ENCODE peak calls at places on chromosome 1, in eight cellular contexts. One of them, this sample, is unnamed.

GRCh38 chr1:43388613-43389012 is 987 bp downstream of the MED8 start:
- DNase-seq in SHP77: no peak
- DNase-seq in NCI-H774: no peak
- DNase-seq in KG1: no peak
- DNase-seq in bronchial epithelial cell: no peak
- DNase-seq in CD8-positive, alpha-beta memory T cell: no peak
- DNase-seq in LHCN-M2: no peak
- DNase-seq in heart right ventricle: no peak
- DNase-seq in this sample: peak

GRCh38 chr1:197199923-197200467 is 53.5 kb upstream of the ASPM start:
- DNase-seq in SHP77: no peak
- DNase-seq in NCI-H774: peak
- DNase-seq in KG1: no peak
- DNase-seq in LHCN-M2: peak
- DNase-seq in CD8-positive, alpha-beta memory T cell: no peak
- DNase-seq in bronchial epithelial cell: no peak
- DNase-seq in heart right ventricle: no peak
- DNase-seq in this sample: no peak

GRCh38 chr1:109931189-109931672 is 20.6 kb downstream of the CSF1 start:
- DNase-seq in SHP77: peak
- DNase-seq in bronchial epithelial cell: no peak
- DNase-seq in LHCN-M2: peak
- DNase-seq in heart right ventricle: peak
- DNase-seq in KG1: no peak
- DNase-seq in NCI-H774: peak
- DNase-seq in CD8-positive, alpha-beta memory T cell: no peak
- DNase-seq in this sample: peak

GRCh38 chr1:119778886-119779560 is 10.3 kb upstream of the HMGCS2 start:
- DNase-seq in CD8-positive, alpha-beta memory T cell: no peak
- DNase-seq in SHP77: no peak
- DNase-seq in heart right ventricle: no peak
- DNase-seq in LHCN-M2: no peak
- DNase-seq in bronchial epithelial cell: no peak
- DNase-seq in NCI-H774: no peak
- DNase-seq in KG1: no peak
- DNase-seq in this sample: no peak

GRCh38 chr1:39104158-39105060 is 78.3 kb downstream of the NDUFS5 start:
- DNase-seq in SHP77: peak
- DNase-seq in LHCN-M2: peak
- DNase-seq in NCI-H774: no peak
- DNase-seq in bronchial epithelial cell: no peak
- DNase-seq in CD8-positive, alpha-beta memory T cell: no peak
- DNase-seq in KG1: no peak
- DNase-seq in heart right ventricle: no peak
- DNase-seq in this sample: peak

GRCh38 chr1:100616121-100616621 is 78.2 kb downstream of the GPR88 start:
- DNase-seq in NCI-H774: no peak
- DNase-seq in heart right ventricle: no peak
- DNase-seq in CD8-positive, alpha-beta memory T cell: no peak
- DNase-seq in SHP77: no peak
- DNase-seq in KG1: no peak
- DNase-seq in bronchial epithelial cell: no peak
- DNase-seq in LHCN-M2: no peak
- DNase-seq in this sample: no peak

GRCh38 chr1:235069171-235069570 is 59.5 kb downstream of the TOMM20 start:
- DNase-seq in KG1: no peak
- DNase-seq in SHP77: no peak
- DNase-seq in LHCN-M2: no peak
- DNase-seq in CD8-positive, alpha-beta memory T cell: no peak
- DNase-seq in heart right ventricle: no peak
- DNase-seq in bronchial epithelial cell: peak
- DNase-seq in NCI-H774: no peak
- DNase-seq in this sample: no peak

GRCh38 chr1:2927393-2927792 is 93.9 kb upstream of the ACTRT2 start:
- DNase-seq in heart right ventricle: no peak
- DNase-seq in CD8-positive, alpha-beta memory T cell: no peak
- DNase-seq in bronchial epithelial cell: no peak
- DNase-seq in SHP77: no peak
- DNase-seq in NCI-H774: no peak
- DNase-seq in KG1: no peak
- DNase-seq in LHCN-M2: no peak
- DNase-seq in this sample: no peak

GRCh38 chr1:72724951-72725863 is 442.9 kb upstream of the NEGR1 start:
- DNase-seq in NCI-H774: no peak
- DNase-seq in heart right ventricle: no peak
- DNase-seq in LHCN-M2: no peak
- DNase-seq in CD8-positive, alpha-beta memory T cell: no peak
- DNase-seq in SHP77: no peak
- DNase-seq in KG1: no peak
- DNase-seq in bronchial epithelial cell: no peak
- DNase-seq in this sample: peak

GRCh38 chr1:11804666-11805453 is 904 bp downstream of the MTHFR start:
- DNase-seq in KG1: no peak
- DNase-seq in heart right ventricle: no peak
- DNase-seq in SHP77: peak
- DNase-seq in bronchial epithelial cell: peak
- DNase-seq in NCI-H774: peak
- DNase-seq in CD8-positive, alpha-beta memory T cell: peak
- DNase-seq in LHCN-M2: peak
- DNase-seq in this sample: no peak

GRCh38 chr1:2863149-2863963 is 61.9 kb upstream of the TTC34 start:
- DNase-seq in KG1: no peak
- DNase-seq in CD8-positive, alpha-beta memory T cell: no peak
- DNase-seq in SHP77: no peak
- DNase-seq in bronchial epithelial cell: no peak
- DNase-seq in LHCN-M2: no peak
- DNase-seq in NCI-H774: no peak
- DNase-seq in heart right ventricle: peak
- DNase-seq in this sample: no peak

GRCh38 chr1:198959032-198959431 is 320.2 kb downstream of the PTPRC start:
- DNase-seq in bronchial epithelial cell: no peak
- DNase-seq in CD8-positive, alpha-beta memory T cell: peak
- DNase-seq in NCI-H774: no peak
- DNase-seq in SHP77: no peak
- DNase-seq in heart right ventricle: no peak
- DNase-seq in LHCN-M2: no peak
- DNase-seq in KG1: no peak
- DNase-seq in this sample: no peak

GRCh38 chr1:244049142-244049968 is 1.7 kb upstream of the ZBTB18 start:
- DNase-seq in heart right ventricle: peak
- DNase-seq in KG1: peak
- DNase-seq in SHP77: peak
- DNase-seq in bronchial epithelial cell: no peak
- DNase-seq in NCI-H774: peak
- DNase-seq in LHCN-M2: no peak
- DNase-seq in CD8-positive, alpha-beta memory T cell: peak
- DNase-seq in this sample: peak

GRCh38 chr1:30719406-30720270 is 3.7 kb downstream of the MATN1 start:
- DNase-seq in CD8-positive, alpha-beta memory T cell: no peak
- DNase-seq in SHP77: peak
- DNase-seq in NCI-H774: no peak
- DNase-seq in bronchial epithelial cell: peak
- DNase-seq in LHCN-M2: peak
- DNase-seq in heart right ventricle: no peak
- DNase-seq in KG1: no peak
- DNase-seq in this sample: peak

GRCh38 chr1:226674892-226675719 is 64.0 kb downstream of the ITPKB start:
- DNase-seq in SHP77: no peak
- DNase-seq in KG1: peak
- DNase-seq in bronchial epithelial cell: no peak
- DNase-seq in heart right ventricle: peak
- DNase-seq in NCI-H774: no peak
- DNase-seq in LHCN-M2: no peak
- DNase-seq in CD8-positive, alpha-beta memory T cell: peak
- DNase-seq in this sample: no peak

GRCh38 chr1:162285149-162285561 is 91.5 kb downstream of the SPATA46 start:
- DNase-seq in LHCN-M2: no peak
- DNase-seq in SHP77: peak
- DNase-seq in heart right ventricle: peak
- DNase-seq in KG1: no peak
- DNase-seq in NCI-H774: peak
- DNase-seq in CD8-positive, alpha-beta memory T cell: no peak
- DNase-seq in bronchial epithelial cell: peak
- DNase-seq in this sample: no peak

GRCh38 chr1:90412563-90412962 is 304.5 kb downstream of the BARHL2 start:
- DNase-seq in bronchial epithelial cell: no peak
- DNase-seq in CD8-positive, alpha-beta memory T cell: no peak
- DNase-seq in LHCN-M2: no peak
- DNase-seq in heart right ventricle: no peak
- DNase-seq in SHP77: no peak
- DNase-seq in NCI-H774: no peak
- DNase-seq in KG1: no peak
- DNase-seq in this sample: no peak

GRCh38 chr1:51000160-51000559 is 30.1 kb downstream of the CDKN2C start:
- DNase-seq in heart right ventricle: no peak
- DNase-seq in NCI-H774: no peak
- DNase-seq in bronchial epithelial cell: no peak
- DNase-seq in KG1: no peak
- DNase-seq in CD8-positive, alpha-beta memory T cell: no peak
- DNase-seq in LHCN-M2: no peak
- DNase-seq in SHP77: no peak
- DNase-seq in this sample: no peak

GRCh38 chr1:227947678-227948492 is at the start of gene WNT9A:
- DNase-seq in NCI-H774: peak
- DNase-seq in KG1: no peak
- DNase-seq in SHP77: peak
- DNase-seq in bronchial epithelial cell: peak
- DNase-seq in heart right ventricle: peak
- DNase-seq in LHCN-M2: peak
- DNase-seq in CD8-positive, alpha-beta memory T cell: no peak
- DNase-seq in this sample: no peak

GRCh38 chr1:1069061-1069710 is 4.9 kb downstream of the RNF223 start:
- DNase-seq in CD8-positive, alpha-beta memory T cell: peak
- DNase-seq in NCI-H774: peak
- DNase-seq in KG1: no peak
- DNase-seq in bronchial epithelial cell: peak
- DNase-seq in SHP77: peak
- DNase-seq in LHCN-M2: no peak
- DNase-seq in heart right ventricle: peak
- DNase-seq in this sample: peak

GRCh38 chr1:56877973-56878372 is 23.4 kb downstream of the C8A start:
- DNase-seq in NCI-H774: no peak
- DNase-seq in KG1: no peak
- DNase-seq in bronchial epithelial cell: no peak
- DNase-seq in heart right ventricle: no peak
- DNase-seq in CD8-positive, alpha-beta memory T cell: no peak
- DNase-seq in LHCN-M2: no peak
- DNase-seq in SHP77: no peak
- DNase-seq in this sample: no peak

GRCh38 chr1:203380395-203381150 is 29.7 kb upstream of the FMOD start:
- DNase-seq in SHP77: no peak
- DNase-seq in heart right ventricle: no peak
- DNase-seq in NCI-H774: no peak
- DNase-seq in LHCN-M2: no peak
- DNase-seq in CD8-positive, alpha-beta memory T cell: no peak
- DNase-seq in KG1: no peak
- DNase-seq in bronchial epithelial cell: no peak
- DNase-seq in this sample: peak

GRCh38 chr1:76881726-76882125 is 14.4 kb downstream of the ST6GALNAC5 start:
- DNase-seq in NCI-H774: no peak
- DNase-seq in LHCN-M2: no peak
- DNase-seq in SHP77: no peak
- DNase-seq in heart right ventricle: no peak
- DNase-seq in CD8-positive, alpha-beta memory T cell: no peak
- DNase-seq in bronchial epithelial cell: no peak
- DNase-seq in KG1: no peak
- DNase-seq in this sample: no peak

GRCh38 chr1:78068681-78069283 is 23.0 kb downstream of the GIPC2 start:
- DNase-seq in SHP77: no peak
- DNase-seq in heart right ventricle: no peak
- DNase-seq in bronchial epithelial cell: no peak
- DNase-seq in CD8-positive, alpha-beta memory T cell: no peak
- DNase-seq in NCI-H774: no peak
- DNase-seq in LHCN-M2: no peak
- DNase-seq in KG1: no peak
- DNase-seq in this sample: no peak

GRCh38 chr1:26529655-26530539 is at the start of gene RPS6KA1:
- DNase-seq in bronchial epithelial cell: peak
- DNase-seq in SHP77: peak
- DNase-seq in NCI-H774: peak
- DNase-seq in CD8-positive, alpha-beta memory T cell: peak
- DNase-seq in heart right ventricle: peak
- DNase-seq in KG1: no peak
- DNase-seq in LHCN-M2: no peak
- DNase-seq in this sample: peak

GRCh38 chr1:2312589-2313301 is 78.6 kb downstream of the MORN1 start:
- DNase-seq in SHP77: peak
- DNase-seq in heart right ventricle: no peak
- DNase-seq in bronchial epithelial cell: no peak
- DNase-seq in NCI-H774: no peak
- DNase-seq in LHCN-M2: no peak
- DNase-seq in KG1: no peak
- DNase-seq in CD8-positive, alpha-beta memory T cell: no peak
- DNase-seq in this sample: no peak

GRCh38 chr1:46991083-46991923 is 32.2 kb upstream of the CYP4X1 start:
- DNase-seq in bronchial epithelial cell: peak
- DNase-seq in CD8-positive, alpha-beta memory T cell: no peak
- DNase-seq in NCI-H774: peak
- DNase-seq in LHCN-M2: no peak
- DNase-seq in heart right ventricle: no peak
- DNase-seq in SHP77: no peak
- DNase-seq in KG1: no peak
- DNase-seq in this sample: peak

GRCh38 chr1:153705484-153705883 is 22.4 kb upstream of the INTS3 start:
- DNase-seq in SHP77: no peak
- DNase-seq in KG1: no peak
- DNase-seq in heart right ventricle: no peak
- DNase-seq in LHCN-M2: no peak
- DNase-seq in CD8-positive, alpha-beta memory T cell: no peak
- DNase-seq in NCI-H774: no peak
- DNase-seq in bronchial epithelial cell: no peak
- DNase-seq in this sample: no peak

GRCh38 chr1:43653339-43653738 is 3.4 kb downstream of the KDM4A start:
- DNase-seq in heart right ventricle: no peak
- DNase-seq in NCI-H774: no peak
- DNase-seq in bronchial epithelial cell: no peak
- DNase-seq in CD8-positive, alpha-beta memory T cell: no peak
- DNase-seq in LHCN-M2: peak
- DNase-seq in SHP77: no peak
- DNase-seq in KG1: no peak
- DNase-seq in this sample: peak

GRCh38 chr1:197130677-197131304 is 15.7 kb downstream of the ASPM start:
- DNase-seq in LHCN-M2: peak
- DNase-seq in KG1: no peak
- DNase-seq in bronchial epithelial cell: peak
- DNase-seq in NCI-H774: no peak
- DNase-seq in SHP77: no peak
- DNase-seq in heart right ventricle: no peak
- DNase-seq in CD8-positive, alpha-beta memory T cell: no peak
- DNase-seq in this sample: no peak

GRCh38 chr1:8194481-8195227 is 123.3 kb upstream of the SLC45A1 start:
- DNase-seq in KG1: no peak
- DNase-seq in heart right ventricle: no peak
- DNase-seq in LHCN-M2: no peak
- DNase-seq in bronchial epithelial cell: peak
- DNase-seq in NCI-H774: no peak
- DNase-seq in SHP77: no peak
- DNase-seq in CD8-positive, alpha-beta memory T cell: no peak
- DNase-seq in this sample: no peak

GRCh38 chr1:121483961-121484424 is 299.2 kb downstream of the SRGAP2C start:
- DNase-seq in SHP77: no peak
- DNase-seq in LHCN-M2: peak
- DNase-seq in bronchial epithelial cell: peak
- DNase-seq in CD8-positive, alpha-beta memory T cell: no peak
- DNase-seq in KG1: no peak
- DNase-seq in heart right ventricle: no peak
- DNase-seq in NCI-H774: no peak
- DNase-seq in this sample: no peak

GRCh38 chr1:184049836-184050468 is 1.6 kb upstream of the TSEN15 start:
- DNase-seq in LHCN-M2: no peak
- DNase-seq in KG1: no peak
- DNase-seq in heart right ventricle: no peak
- DNase-seq in bronchial epithelial cell: no peak
- DNase-seq in SHP77: no peak
- DNase-seq in CD8-positive, alpha-beta memory T cell: no peak
- DNase-seq in NCI-H774: no peak
- DNase-seq in this sample: no peak